ENCODE peak calls at places on chromosome 11, in four cellular contexts. One of them, this sample, is unnamed.

GRCh38 chr11:30876228-30876627 is 290.1 kb upstream of the MPPED2 start:
- DNase-seq in PC-3: no peak
- DNase-seq in activated CD4-positive, alpha-beta T cell treated with anti-CD3 and anti-CD28 coated beads, Interleukin-2, amount 50 U/mL, for 48 hours: no peak
- DNase-seq in coronary artery: no peak
- DNase-seq in this sample: no peak

GRCh38 chr11:1035577-1036283 is 788 bp downstream of the MUC6 start:
- DNase-seq in PC-3: no peak
- DNase-seq in activated CD4-positive, alpha-beta T cell treated with anti-CD3 and anti-CD28 coated beads, Interleukin-2, amount 50 U/mL, for 48 hours: no peak
- DNase-seq in coronary artery: no peak
- DNase-seq in this sample: no peak

GRCh38 chr11:76515494-76515893 is 70.7 kb downstream of the EMSY start:
- DNase-seq in PC-3: no peak
- DNase-seq in activated CD4-positive, alpha-beta T cell treated with anti-CD3 and anti-CD28 coated beads, Interleukin-2, amount 50 U/mL, for 48 hours: no peak
- DNase-seq in coronary artery: no peak
- DNase-seq in this sample: no peak

GRCh38 chr11:116412118-116412889 is 360.5 kb downstream of the BUD13 start:
- DNase-seq in PC-3: peak; percentile 43
- DNase-seq in activated CD4-positive, alpha-beta T cell treated with anti-CD3 and anti-CD28 coated beads, Interleukin-2, amount 50 U/mL, for 48 hours: no peak
- DNase-seq in coronary artery: no peak
- DNase-seq in this sample: no peak

GRCh38 chr11:112455791-112456190 is 195.1 kb upstream of the PLET1 start:
- DNase-seq in PC-3: peak; percentile 19
- DNase-seq in activated CD4-positive, alpha-beta T cell treated with anti-CD3 and anti-CD28 coated beads, Interleukin-2, amount 50 U/mL, for 48 hours: no peak
- DNase-seq in coronary artery: no peak
- DNase-seq in this sample: no peak

GRCh38 chr11:113663567-113663966 is 42.5 kb downstream of the TMPRSS5 start:
- DNase-seq in PC-3: peak; percentile 62
- DNase-seq in activated CD4-positive, alpha-beta T cell treated with anti-CD3 and anti-CD28 coated beads, Interleukin-2, amount 50 U/mL, for 48 hours: no peak
- DNase-seq in coronary artery: no peak
- DNase-seq in this sample: no peak

GRCh38 chr11:12673924-12674570 is at the start of gene TEAD1:
- DNase-seq in PC-3: peak; percentile 93
- DNase-seq in activated CD4-positive, alpha-beta T cell treated with anti-CD3 and anti-CD28 coated beads, Interleukin-2, amount 50 U/mL, for 48 hours: peak; percentile 89
- DNase-seq in coronary artery: peak; percentile 98
- DNase-seq in this sample: peak; percentile 94

GRCh38 chr11:44324787-44325525 is 15.0 kb upstream of the ALX4 start:
- DNase-seq in PC-3: peak; percentile 17
- DNase-seq in activated CD4-positive, alpha-beta T cell treated with anti-CD3 and anti-CD28 coated beads, Interleukin-2, amount 50 U/mL, for 48 hours: no peak
- DNase-seq in coronary artery: no peak
- DNase-seq in this sample: no peak

GRCh38 chr11:69416746-69417145 is 64.7 kb upstream of the LINC01488 start:
- DNase-seq in PC-3: no peak
- DNase-seq in activated CD4-positive, alpha-beta T cell treated with anti-CD3 and anti-CD28 coated beads, Interleukin-2, amount 50 U/mL, for 48 hours: no peak
- DNase-seq in coronary artery: no peak
- DNase-seq in this sample: no peak

GRCh38 chr11:6321961-6322362 is 1.7 kb upstream of the CAVIN3 start:
- DNase-seq in PC-3: peak; percentile 37
- DNase-seq in activated CD4-positive, alpha-beta T cell treated with anti-CD3 and anti-CD28 coated beads, Interleukin-2, amount 50 U/mL, for 48 hours: no peak
- DNase-seq in coronary artery: no peak
- DNase-seq in this sample: peak; percentile 76

GRCh38 chr11:113241190-113242051 is 73.0 kb upstream of the TTC12 start:
- DNase-seq in PC-3: no peak
- DNase-seq in activated CD4-positive, alpha-beta T cell treated with anti-CD3 and anti-CD28 coated beads, Interleukin-2, amount 50 U/mL, for 48 hours: no peak
- DNase-seq in coronary artery: no peak
- DNase-seq in this sample: no peak

GRCh38 chr11:75072582-75072981 is 24.1 kb downstream of the OR2AT4 start:
- DNase-seq in PC-3: no peak
- DNase-seq in activated CD4-positive, alpha-beta T cell treated with anti-CD3 and anti-CD28 coated beads, Interleukin-2, amount 50 U/mL, for 48 hours: no peak
- DNase-seq in coronary artery: no peak
- DNase-seq in this sample: no peak

GRCh38 chr11:122659676-122660571 is 4.4 kb downstream of the UBASH3B start:
- DNase-seq in PC-3: no peak
- DNase-seq in activated CD4-positive, alpha-beta T cell treated with anti-CD3 and anti-CD28 coated beads, Interleukin-2, amount 50 U/mL, for 48 hours: no peak
- DNase-seq in coronary artery: no peak
- DNase-seq in this sample: no peak

GRCh38 chr11:29333993-29334780 is 682.6 kb downstream of the KCNA4 start:
- DNase-seq in PC-3: peak; percentile 70
- DNase-seq in activated CD4-positive, alpha-beta T cell treated with anti-CD3 and anti-CD28 coated beads, Interleukin-2, amount 50 U/mL, for 48 hours: no peak
- DNase-seq in coronary artery: no peak
- DNase-seq in this sample: peak; percentile 43

GRCh38 chr11:130772266-130773227 is 143.7 kb downstream of the SNX19 start:
- DNase-seq in PC-3: peak; percentile 92
- DNase-seq in activated CD4-positive, alpha-beta T cell treated with anti-CD3 and anti-CD28 coated beads, Interleukin-2, amount 50 U/mL, for 48 hours: no peak
- DNase-seq in coronary artery: peak; percentile 75
- DNase-seq in this sample: peak; percentile 44

GRCh38 chr11:78168539-78169477 is 19.6 kb downstream of the KCTD21 start:
- DNase-seq in PC-3: no peak
- DNase-seq in activated CD4-positive, alpha-beta T cell treated with anti-CD3 and anti-CD28 coated beads, Interleukin-2, amount 50 U/mL, for 48 hours: no peak
- DNase-seq in coronary artery: peak; percentile 99
- DNase-seq in this sample: no peak

GRCh38 chr11:130323452-130324448 is 9.0 kb upstream of the ZBTB44 start:
- DNase-seq in PC-3: no peak
- DNase-seq in activated CD4-positive, alpha-beta T cell treated with anti-CD3 and anti-CD28 coated beads, Interleukin-2, amount 50 U/mL, for 48 hours: no peak
- DNase-seq in coronary artery: no peak
- DNase-seq in this sample: no peak

GRCh38 chr11:61923166-61924015 is 6.0 kb upstream of the RAB3IL1 start:
- DNase-seq in PC-3: no peak
- DNase-seq in activated CD4-positive, alpha-beta T cell treated with anti-CD3 and anti-CD28 coated beads, Interleukin-2, amount 50 U/mL, for 48 hours: no peak
- DNase-seq in coronary artery: peak; percentile 83
- DNase-seq in this sample: no peak

GRCh38 chr11:69884751-69885150 is 65.5 kb upstream of the FGF3 start:
- DNase-seq in PC-3: no peak
- DNase-seq in activated CD4-positive, alpha-beta T cell treated with anti-CD3 and anti-CD28 coated beads, Interleukin-2, amount 50 U/mL, for 48 hours: no peak
- DNase-seq in coronary artery: no peak
- DNase-seq in this sample: no peak

GRCh38 chr11:131154329-131154728 is 216.1 kb upstream of the NTM start:
- DNase-seq in PC-3: no peak
- DNase-seq in activated CD4-positive, alpha-beta T cell treated with anti-CD3 and anti-CD28 coated beads, Interleukin-2, amount 50 U/mL, for 48 hours: no peak
- DNase-seq in coronary artery: no peak
- DNase-seq in this sample: no peak

GRCh38 chr11:40183073-40184064 is 1276.1 kb downstream of the LRRC4C start:
- DNase-seq in PC-3: no peak
- DNase-seq in activated CD4-positive, alpha-beta T cell treated with anti-CD3 and anti-CD28 coated beads, Interleukin-2, amount 50 U/mL, for 48 hours: no peak
- DNase-seq in coronary artery: no peak
- DNase-seq in this sample: no peak

GRCh38 chr11:70090989-70091388 is 12.9 kb downstream of the ANO1 start:
- DNase-seq in PC-3: no peak
- DNase-seq in activated CD4-positive, alpha-beta T cell treated with anti-CD3 and anti-CD28 coated beads, Interleukin-2, amount 50 U/mL, for 48 hours: no peak
- DNase-seq in coronary artery: no peak
- DNase-seq in this sample: no peak

GRCh38 chr11:33551051-33551450 is 149.6 kb downstream of the C11orf91 start:
- DNase-seq in PC-3: no peak
- DNase-seq in activated CD4-positive, alpha-beta T cell treated with anti-CD3 and anti-CD28 coated beads, Interleukin-2, amount 50 U/mL, for 48 hours: no peak
- DNase-seq in coronary artery: no peak
- DNase-seq in this sample: no peak

GRCh38 chr11:63838150-63838681 is 694 bp upstream of the MARK2 start:
- DNase-seq in PC-3: no peak
- DNase-seq in activated CD4-positive, alpha-beta T cell treated with anti-CD3 and anti-CD28 coated beads, Interleukin-2, amount 50 U/mL, for 48 hours: peak; percentile 14
- DNase-seq in coronary artery: no peak
- DNase-seq in this sample: no peak

GRCh38 chr11:7512525-7513209 is 1.1 kb upstream of the PPFIBP2 start:
- DNase-seq in PC-3: no peak
- DNase-seq in activated CD4-positive, alpha-beta T cell treated with anti-CD3 and anti-CD28 coated beads, Interleukin-2, amount 50 U/mL, for 48 hours: no peak
- DNase-seq in coronary artery: peak; percentile 90
- DNase-seq in this sample: no peak

GRCh38 chr11:67083786-67084366 is 27.2 kb downstream of the RHOD start:
- DNase-seq in PC-3: peak; percentile 29
- DNase-seq in activated CD4-positive, alpha-beta T cell treated with anti-CD3 and anti-CD28 coated beads, Interleukin-2, amount 50 U/mL, for 48 hours: no peak
- DNase-seq in coronary artery: no peak
- DNase-seq in this sample: no peak

GRCh38 chr11:87740968-87741367 is 434.3 kb downstream of the RAB38 start:
- DNase-seq in PC-3: no peak
- DNase-seq in activated CD4-positive, alpha-beta T cell treated with anti-CD3 and anti-CD28 coated beads, Interleukin-2, amount 50 U/mL, for 48 hours: no peak
- DNase-seq in coronary artery: no peak
- DNase-seq in this sample: no peak

This sample was measured in RWPE1.